ENCODE peak calls at places on chromosomes 2 and 18, in ten cellular contexts. Q is K562, I is stomach, Z is uterus, C is heart left ventricle, F is transverse colon, G is tibial nerve, R is thyroid gland, K is Peyer's patch, M is breast epithelium. X is an unnamed sample.

GRCh38 chr2:98296435-98296834 is 49.8 kb upstream of the CNGA3 start:
- DNase-seq in M (no peak), Q (peak; percentile 20), C (no peak), R (no peak), F (no peak), K (no peak), G (no peak), Z (no peak), I (no peak), X (no peak)

GRCh38 chr18:49691177-49691608 is 122.1 kb downstream of the ACAA2 start:
- DNase-seq in K (no peak), M (no peak), C (no peak), Z (no peak), Q (no peak), G (no peak), R (peak; percentile 70), I (no peak), F (no peak), X (no peak)

GRCh38 chr2:135817946-135818345 is 19.0 kb downstream of the LCT start:
- DNase-seq in M (no peak), F (no peak), C (no peak), I (no peak), Q (no peak), K (no peak), R (no peak), G (no peak), Z (no peak), X (no peak)

GRCh38 chr2:96977631-96978195 is 8.7 kb downstream of the FAM178B start:
- DNase-seq in I (no peak), C (no peak), Z (peak; percentile 30), K (no peak), R (peak; percentile 47), F (no peak), Q (peak; percentile 37), G (no peak), M (no peak), X (no peak)

GRCh38 chr2:207133862-207134519 is 31.8 kb downstream of the KLF7 start:
- DNase-seq in C (peak; percentile 83), M (no peak), R (peak; percentile 41), F (peak; percentile 51), G (peak; percentile 89), K (no peak), I (no peak), Q (no peak), Z (peak; percentile 94), X (peak; percentile 31)

GRCh38 chr2:43708891-43709290 is 32.7 kb upstream of the C1GALT1C1L start:
- DNase-seq in Z (no peak), Q (no peak), R (no peak), C (no peak), G (no peak), M (no peak), F (no peak), K (no peak), I (no peak), X (no peak)

GRCh38 chr2:230924092-230924469 is 961 bp downstream of the GPR55 start:
- DNase-seq in R (no peak), F (peak; percentile 3), C (no peak), K (no peak), M (no peak), Q (no peak), Z (no peak), G (no peak), I (no peak), X (no peak)

GRCh38 chr2:240284503-240285259 is 144.2 kb upstream of the OTOS start:
- DNase-seq in F (no peak), M (no peak), R (no peak), C (no peak), Z (no peak), K (no peak), G (no peak), I (no peak), Q (no peak), X (no peak)

DNA sequence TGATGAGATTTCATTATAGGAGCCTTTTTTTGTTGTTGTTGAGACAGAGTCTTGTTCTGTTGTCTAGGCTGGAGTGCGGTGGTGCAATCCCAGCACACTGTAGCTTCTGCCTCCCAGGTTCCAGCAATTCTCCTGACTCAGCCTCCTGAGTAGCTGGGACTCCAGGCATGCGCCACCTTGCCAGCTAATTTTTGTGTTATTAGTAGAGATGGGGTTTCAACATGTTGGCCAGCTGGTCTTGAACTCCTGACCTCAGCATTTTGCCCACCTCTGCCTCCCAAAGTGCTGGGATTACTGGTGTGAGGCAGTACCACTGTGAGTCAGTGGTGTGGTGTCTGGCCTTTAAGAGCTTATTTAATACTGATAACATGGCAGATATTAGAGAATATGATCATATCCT is 60.1 kb downstream of the MOB4 start:
- DNase-seq in Q (no peak), K (no peak), C (no peak), F (no peak), M (no peak), I (no peak), R (no peak), G (peak; percentile 35), Z (no peak), X (no peak)
- H3K27ac ChIP-seq in Q (no peak overlapping the region), K (no peak overlapping the region), C (no peak overlapping the region), F (no peak overlapping the region), M (peak overlapping the region; percentile 53), I (no peak overlapping the region), R (no peak overlapping the region), G (no peak overlapping the region), Z (no peak overlapping the region), X (no peak overlapping the region)

GRCh38 chr2:205673312-205673711 is 9.0 kb upstream of the NRP2 start:
- DNase-seq in M (no peak), Z (no peak), F (no peak), Q (no peak), R (no peak), K (no peak), G (no peak), I (no peak), C (no peak), X (no peak)

GRCh38 chr2:205679410-205680009 is 2.8 kb upstream of the NRP2 start:
- DNase-seq in K (no peak), C (no peak), M (no peak), R (no peak), Q (no peak), G (no peak), Z (no peak), F (no peak), I (no peak), X (no peak)

GRCh38 chr2:205680067-205680466 is 2.2 kb upstream of the NRP2 start:
- DNase-seq in M (no peak), G (peak; percentile 79), K (peak; percentile 36), I (peak; percentile 39), C (no peak), Z (peak; percentile 73), R (peak; percentile 55), F (peak; percentile 53), Q (peak; percentile 54), X (peak; percentile 49)

GRCh38 chr2:205678743-205679142 is 3.6 kb upstream of the NRP2 start:
- DNase-seq in Z (no peak), R (no peak), G (no peak), F (no peak), C (no peak), Q (no peak), M (no peak), I (no peak), K (no peak), X (no peak)

GRCh38 chr2:205675861-205676516 is 6.3 kb upstream of the NRP2 start:
- DNase-seq in K (no peak), F (no peak), Z (peak; percentile 46), G (peak; percentile 81), R (no peak), M (no peak), I (no peak), Q (peak; percentile 20), C (no peak), X (no peak)
- H3K4me3 ChIP-seq in K (no peak overlapping the region), F (no peak overlapping the region), Z (no peak overlapping the region), G (no peak overlapping the region), R (no peak overlapping the region), M (no peak overlapping the region), I (no peak overlapping the region), Q (no peak overlapping the region), C (no peak overlapping the region), X (no peak overlapping the region)

DNA sequence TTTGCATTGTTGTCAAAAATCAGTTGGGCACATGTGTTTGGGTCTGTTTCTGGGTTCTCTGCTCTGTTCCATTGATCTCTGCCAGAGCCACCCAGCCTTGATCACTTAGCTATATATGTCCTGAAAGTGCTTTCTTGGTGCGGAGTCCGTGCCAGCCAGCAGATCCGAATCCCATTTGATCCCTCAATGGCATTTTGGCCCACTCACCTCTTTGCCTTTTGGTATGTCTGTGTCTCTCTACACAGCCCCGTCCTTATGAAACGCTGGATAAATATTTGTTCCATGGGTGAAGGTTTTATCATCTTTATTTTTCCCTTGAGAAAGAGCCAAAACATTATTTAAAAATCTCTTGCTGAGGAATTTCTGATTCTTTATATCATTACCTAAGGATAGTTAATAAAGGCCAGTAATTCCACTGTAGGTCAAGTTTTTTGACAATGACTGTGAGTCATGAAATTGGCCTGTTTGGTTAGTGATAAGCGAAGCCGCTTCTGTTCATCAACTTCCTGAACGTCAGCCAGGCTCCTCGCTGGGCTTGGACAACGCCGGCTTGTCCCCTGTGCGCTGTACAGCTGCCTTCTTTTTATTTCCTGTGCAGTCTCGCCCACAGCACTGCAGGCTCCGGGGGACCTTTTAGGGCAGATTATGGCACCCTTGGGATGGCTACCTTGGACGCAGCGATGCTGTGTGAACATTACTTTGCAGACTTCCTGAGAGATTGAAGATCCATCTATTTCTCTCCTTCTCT is 24.9 kb downstream of the MTCL1 start:
- DNase-seq in K (no peak), F (peak; percentile 59), I (peak; percentile 65), Q (peak; percentile 92), C (peak; percentile 73), M (no peak), R (peak; percentile 10), Z (peak; percentile 54), G (no peak), X (peak; percentile 80)
- TF ChIP-seq POLR2A in K (no peak), F (no peak), I (no peak), Q (no peak), C (no peak), M (no peak), R (no peak), Z (no peak), G (no peak), X (no peak)

GRCh38 chr2:239263231-239263936 is 137.4 kb downstream of the HDAC4 start:
- DNase-seq in G (no peak), M (peak; percentile 43), Q (no peak), K (peak; percentile 10), R (no peak), I (peak; percentile 20), C (peak; percentile 39), Z (no peak), F (peak; percentile 11), X (no peak)
- H3K27ac ChIP-seq in G (no peak overlapping the region), M (peak overlapping the region; percentile 76), Q (no peak overlapping the region), K (peak overlapping the region; percentile 81), R (peak overlapping the region; percentile 91), I (peak overlapping the region; percentile 83), C (no peak overlapping the region), Z (peak overlapping the region; percentile 70), F (peak overlapping the region; percentile 86), X (no peak overlapping the region)